ENCODE peak calls at places on chromosome 21, in four cellular contexts. A, U, H and I are unnamed samples.

GRCh38 chr21:26811031-26811430 is 34.2 kb downstream of the ADAMTS1 start:
- DNase-seq in U (no peak), H (no peak), A (no peak), I (no peak)

GRCh38 chr21:27814226-27814625 is 847.3 kb upstream of the ADAMTS5 start:
- DNase-seq in H (no peak), A (no peak), U (no peak), I (no peak)

GRCh38 chr21:28798798-28799197 is 193.9 kb downstream of the LTN1 start:
- DNase-seq in A (no peak), U (no peak), H (no peak), I (no peak)

GRCh38 chr21:29942033-29942432 is 2.2 kb upstream of the GRIK1 start:
- DNase-seq in U (no peak), A (no peak), H (no peak), I (no peak)

GRCh38 chr21:42768324-42769121 is 110.8 kb downstream of the WDR4 start:
- DNase-seq in U (no peak), H (no peak), A (no peak), I (no peak)

GRCh38 chr21:34830386-34831140 is 161.8 kb downstream of the CLIC6 start:
- DNase-seq in H (no peak), A (no peak), U (no peak), I (no peak)

GRCh38 chr21:31115249-31115648 is 77.0 kb upstream of the KRTAP19-8 start:
- DNase-seq in H (no peak), A (no peak), U (no peak), I (no peak)

GRCh38 chr21:21897275-21897883 is 899.2 kb downstream of the NCAM2 start:
- DNase-seq in A (no peak), U (no peak), H (no peak), I (no peak)

GRCh38 chr21:28754862-28755261 is 237.8 kb downstream of the LTN1 start:
- DNase-seq in A (no peak), H (no peak), U (no peak), I (no peak)

GRCh38 chr21:23601549-23601948 is 2005.7 kb downstream of the MRPL39 start:
- DNase-seq in U (no peak), A (no peak), H (no peak), I (no peak)

GRCh38 chr21:20404915-20405314 is 593.3 kb upstream of the NCAM2 start:
- DNase-seq in H (no peak), A (no peak), U (no peak), I (no peak)

GRCh38 chr21:41622831-41623548 is 115.0 kb upstream of the TMPRSS2 start:
- DNase-seq in A (no peak), U (no peak), H (no peak), I (no peak)
- TF ChIP-seq FOXJ3 in A (no peak), U (no peak), H (no peak), I (no peak)

GRCh38 chr21:38712076-38712475 is 93.7 kb upstream of the ETS2 start:
- DNase-seq in A (peak), H (peak), U (peak), I (no peak)
- TF ChIP-seq FOXJ3 in A (no peak), H (no peak), U (no peak), I (no peak)

GRCh38 chr21:45031231-45032191 is 42.9 kb upstream of the ADARB1 start:
- DNase-seq in H (no peak), A (no peak), U (no peak), I (no peak)

GRCh38 chr21:45032332-45032731 is 42.0 kb upstream of the ADARB1 start:
- DNase-seq in A (no peak), H (no peak), U (no peak), I (no peak)

GRCh38 chr21:45033791-45034555 is 40.4 kb upstream of the ADARB1 start:
- DNase-seq in A (no peak), H (no peak), U (no peak), I (no peak)

GRCh38 chr21:45034556-45035476 is 39.6 kb upstream of the ADARB1 start:
- DNase-seq in U (no peak), A (no peak), H (no peak), I (no peak)

GRCh38 chr21:45032977-45033705 is 41.2 kb upstream of the ADARB1 start:
- DNase-seq in A (no peak), H (no peak), U (no peak), I (no peak)
- TF ChIP-seq FOXJ3 in A (no peak), H (no peak), U (no peak), I (no peak)

GRCh38 chr21:45975017-45975595 is 6.5 kb upstream of the COL6A1 start:
- DNase-seq in A (no peak), H (no peak), U (peak), I (no peak)
- TF ChIP-seq FOXJ3 in A (no peak), H (no peak), U (no peak), I (no peak)

GRCh38 chr21:32747396-32747795 is 19.6 kb upstream of the SYNJ1 start:
- DNase-seq in U (no peak), H (no peak), A (no peak), I (no peak)

GRCh38 chr21:32749662-32750061 is 21.8 kb upstream of the SYNJ1 start:
- DNase-seq in H (no peak), A (no peak), U (no peak), I (no peak)

GRCh38 chr21:32753818-32754610 is 17.5 kb downstream of the PAXBP1 start:
- DNase-seq in H (no peak), U (no peak), A (no peak), I (no peak)

GRCh38 chr21:32750405-32750804 is 21.1 kb downstream of the PAXBP1 start:
- DNase-seq in U (no peak), A (no peak), H (no peak), I (no peak)

DNA sequence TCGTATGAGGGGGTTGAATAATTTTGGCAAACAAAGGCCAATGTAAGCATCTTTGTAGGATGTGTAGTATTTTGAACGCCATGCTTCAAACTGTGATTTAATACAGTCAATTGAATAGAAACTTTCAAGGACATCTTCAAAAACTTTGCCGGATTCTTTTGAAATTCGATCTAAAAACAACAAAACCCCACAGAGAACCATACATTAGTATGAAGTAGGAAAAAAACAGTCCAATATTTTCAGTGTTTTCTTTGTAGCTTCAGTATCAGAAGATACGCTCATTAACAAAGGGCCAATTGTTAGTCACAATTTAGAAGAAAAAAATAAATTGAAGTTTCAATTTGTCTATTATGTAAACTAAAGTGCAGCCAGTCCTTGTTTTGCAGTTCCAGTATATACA is 20.7 kb upstream of the SYNJ1 start:
- DNase-seq in U (no peak), H (peak), A (no peak), I (no peak)
- TF ChIP-seq FOXJ3 in U (no peak), H (no peak), A (no peak), I (no peak)

GRCh38 chr21:45763074-45763473 is 119.5 kb downstream of the PCBP3 start:
- DNase-seq in H (no peak), A (no peak), U (no peak), I (no peak)
- TF ChIP-seq FOXJ3 in H (no peak), A (no peak), U (no peak), I (no peak)

GRCh38 chr21:41536076-41536826 is 28.3 kb upstream of the TMPRSS2 start:
- DNase-seq in H (no peak), U (no peak), A (no peak), I (no peak)
- TF ChIP-seq FOXJ3 in H (no peak), U (no peak), A (no peak), I (no peak)

GRCh38 chr21:33690874-33691273 is 48.6 kb downstream of the ITSN1 start:
- DNase-seq in A (no peak), H (no peak), U (no peak), I (no peak)

GRCh38 chr21:33688343-33688742 is 46.0 kb downstream of the ITSN1 start:
- DNase-seq in A (no peak), U (no peak), H (no peak), I (no peak)

GRCh38 chr21:33695785-33696184 is 53.5 kb downstream of the ITSN1 start:
- DNase-seq in H (no peak), A (no peak), U (no peak), I (no peak)

GRCh38 chr21:33687634-33688033 is 45.3 kb downstream of the ITSN1 start:
- DNase-seq in H (peak), U (no peak), A (no peak), I (no peak)

GRCh38 chr21:33691945-33692594 is 49.8 kb downstream of the ITSN1 start:
- DNase-seq in H (no peak), U (no peak), A (no peak), I (no peak)
- TF ChIP-seq FOXJ3 in H (no peak), U (no peak), A (no peak), I (no peak)

GRCh38 chr21:14361958-14362357 is 21.0 kb downstream of the HSPA13 start:
- DNase-seq in U (no peak), H (no peak), A (no peak), I (no peak)

DNA sequence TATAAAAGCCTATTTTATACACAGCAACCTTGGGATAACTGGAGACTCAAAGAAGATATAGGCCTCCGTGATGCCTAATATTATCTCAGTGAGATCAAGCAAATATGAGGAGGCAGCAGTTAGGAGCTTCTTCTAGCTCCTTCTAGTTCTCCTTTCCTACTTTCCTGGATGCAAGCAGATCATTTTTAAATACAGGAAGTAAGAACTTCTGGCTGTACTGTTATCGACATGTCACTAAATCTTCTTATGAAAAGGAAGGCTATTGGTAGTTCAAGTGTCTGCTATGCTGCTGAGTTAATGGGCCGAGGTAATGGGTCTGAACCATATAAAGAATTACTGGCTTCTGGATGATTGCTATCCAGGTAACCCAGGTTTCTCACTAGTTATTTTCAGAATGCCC is 15.9 kb downstream of the HSPA13 start:
- DNase-seq in H (no peak), A (no peak), U (no peak), I (no peak)
- TF ChIP-seq FOXJ3 in H (no peak), A (no peak), U (no peak), I (no peak)

DNA sequence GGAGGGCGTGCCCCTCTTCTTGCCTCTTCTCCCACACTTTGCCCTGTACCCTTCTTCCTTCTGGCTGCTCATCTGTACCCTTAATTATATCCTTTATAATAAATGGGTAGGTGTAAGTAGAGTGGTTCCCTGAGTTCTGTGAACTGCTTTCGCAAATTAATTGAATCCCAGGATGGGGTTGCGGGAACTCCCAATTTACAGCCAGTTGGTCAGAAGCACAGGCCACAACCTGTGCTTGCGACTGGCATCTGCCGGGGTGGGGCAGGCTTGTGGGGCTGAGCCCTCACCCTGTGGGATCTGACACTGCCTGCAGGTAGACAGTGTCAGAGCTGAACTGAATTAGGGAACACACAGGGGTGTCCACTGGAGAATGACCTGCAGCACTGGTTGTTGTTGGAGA is 244.9 kb downstream of the KCNJ6 start:
- DNase-seq in U (no peak), H (no peak), A (no peak), I (no peak)
- TF ChIP-seq FOXJ3 in U (no peak), H (no peak), A (no peak), I (no peak)